ENCODE peak calls at places on chromosomes 4 and X, in ten cellular contexts. R is hepatocyte, P is IMR-90, F is dorsolateral prefrontal cortex, I is skeletal muscle cell, M is GM23338, Z is heart right ventricle, S is BJ, V is psoas muscle, C is pancreas. K is an unnamed sample.

GRCh38 chr4:97453186-97453585 is 690.1 kb downstream of the STPG2 start:
- DNase-seq in R (no peak), P (no peak), F (no peak), I (no peak), M (no peak), Z (no peak), S (no peak), V (no peak), C (peak), K (no peak)

GRCh38 chrX:143854006-143854405 is 29.9 kb upstream of the UBE2NL start:
- DNase-seq in R (no peak), P (peak), F (no peak), I (no peak), M (no peak), Z (no peak), S (peak), V (no peak), C (no peak), K (no peak)

GRCh38 chr4:77170926-77171325 is 13.9 kb downstream of the CCNG2 start:
- DNase-seq in R (no peak), P (no peak), F (no peak), I (no peak), M (no peak), Z (no peak), S (no peak), V (no peak), C (no peak), K (no peak)

GRCh38 chr4:162685401-162685800 is 481.3 kb downstream of the NAF1 start:
- DNase-seq in R (no peak), P (no peak), F (no peak), I (no peak), M (no peak), Z (no peak), S (no peak), V (no peak), C (no peak), K (no peak)

GRCh38 chrX:9907645-9908387 is 59.3 kb upstream of the CLDN34 start:
- DNase-seq in R (no peak), P (peak), F (no peak), I (peak), M (no peak), Z (no peak), S (no peak), V (no peak), C (no peak), K (no peak)

GRCh38 chr4:19698961-19699360 is 552.7 kb upstream of the SLIT2 start:
- DNase-seq in R (no peak), P (no peak), F (no peak), I (no peak), M (no peak), Z (no peak), S (no peak), V (no peak), C (no peak), K (no peak)

GRCh38 chr4:1572521-1572920 is 111.6 kb downstream of the FAM53A start:
- DNase-seq in R (no peak), P (no peak), F (no peak), I (no peak), M (peak), Z (peak), S (no peak), V (peak), C (peak), K (no peak)

GRCh38 chr4:19748470-19748869 is 503.2 kb upstream of the SLIT2 start:
- DNase-seq in R (no peak), P (peak), F (no peak), I (peak), M (no peak), Z (no peak), S (peak), V (no peak), C (no peak), K (peak)

GRCh38 chr4:117417856-117418255 is 332.5 kb upstream of the TRAM1L1 start:
- DNase-seq in R (no peak), P (peak), F (no peak), I (no peak), M (no peak), Z (no peak), S (no peak), V (no peak), C (no peak), K (no peak)

GRCh38 chrX:24748196-24748595 is 54.5 kb downstream of the POLA1 start:
- DNase-seq in R (no peak), P (no peak), F (no peak), I (no peak), M (no peak), Z (no peak), S (no peak), V (no peak), C (no peak), K (no peak)

GRCh38 chr4:40856836-40857362 is 107.1 kb downstream of the NSUN7 start:
- DNase-seq in R (peak), P (peak), F (peak), I (peak), M (peak), Z (peak), S (no peak), V (peak), C (peak), K (peak)

GRCh38 chr4:135735543-135735942 is 1534.0 kb upstream of the PABPC4L start:
- DNase-seq in R (no peak), P (no peak), F (no peak), I (no peak), M (no peak), Z (no peak), S (no peak), V (no peak), C (no peak), K (no peak)

GRCh38 chr4:39976945-39977488 is 694 bp downstream of the PDS5A start:
- DNase-seq in R (peak), P (no peak), F (peak), I (no peak), M (peak), Z (no peak), S (no peak), V (peak), C (peak), K (peak)

GRCh38 chrX:70452143-70452733 is 7.6 kb downstream of the DLG3 start:
- DNase-seq in R (peak), P (peak), F (no peak), I (no peak), M (peak), Z (peak), S (no peak), V (peak), C (peak), K (peak)

GRCh38 chr4:74095886-74096264 is 3.1 kb downstream of the CXCL2 start:
- DNase-seq in R (no peak), P (no peak), F (no peak), I (no peak), M (no peak), Z (no peak), S (no peak), V (no peak), C (no peak), K (no peak)

GRCh38 chr4:41696131-41696530 is 52.4 kb downstream of the PHOX2B start:
- DNase-seq in R (no peak), P (no peak), F (no peak), I (peak), M (no peak), Z (no peak), S (no peak), V (no peak), C (no peak), K (no peak)

GRCh38 chrX:84933956-84934556 is 69.6 kb upstream of the APOOL start:
- DNase-seq in R (no peak), P (no peak), F (no peak), I (no peak), M (no peak), Z (peak), S (no peak), V (no peak), C (no peak), K (no peak)

DNA sequence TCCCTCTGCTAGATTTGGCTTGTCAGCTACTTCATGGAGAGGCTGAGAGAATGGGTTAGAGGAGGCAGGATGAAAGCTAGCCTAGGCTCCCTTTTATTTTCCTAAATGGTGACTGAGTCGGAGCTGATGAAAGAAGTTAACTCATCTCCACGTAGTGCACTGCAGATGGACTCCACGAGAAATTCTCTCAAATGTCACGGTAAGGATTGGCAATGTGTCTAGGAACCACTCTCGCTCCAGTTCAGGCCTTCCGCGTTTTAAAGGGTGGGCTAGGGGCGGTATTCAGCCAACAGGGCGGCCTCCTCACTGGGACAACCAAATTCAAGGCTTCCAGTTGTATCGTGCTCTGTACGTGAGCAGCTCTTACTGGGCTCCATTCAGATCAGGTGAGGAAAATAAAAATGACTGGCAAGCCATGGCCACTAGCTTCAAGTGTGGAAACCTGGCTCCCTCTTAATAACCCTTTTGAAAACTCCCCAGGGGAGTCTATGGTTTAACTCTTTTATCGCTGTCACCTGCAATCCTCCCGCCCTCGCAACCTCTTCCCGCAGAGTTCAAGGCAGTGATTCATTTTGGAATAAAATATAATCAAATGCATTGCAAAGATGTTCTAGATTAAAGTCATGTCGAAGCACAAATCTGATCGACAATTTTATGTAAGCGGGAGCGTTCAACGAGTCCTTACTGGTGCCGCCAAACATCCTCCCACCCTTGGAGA is 1.3 kb downstream of the SPOCK3 start:
- DNase-seq in R (no peak), P (no peak), F (peak), I (no peak), M (peak), Z (no peak), S (no peak), V (no peak), C (no peak), K (no peak)
- H3K4me3 ChIP-seq in R (no peak), P (no peak), F (peak), I (peak), M (peak), Z (no peak), S (no peak), V (no peak), C (no peak), K (peak)

DNA sequence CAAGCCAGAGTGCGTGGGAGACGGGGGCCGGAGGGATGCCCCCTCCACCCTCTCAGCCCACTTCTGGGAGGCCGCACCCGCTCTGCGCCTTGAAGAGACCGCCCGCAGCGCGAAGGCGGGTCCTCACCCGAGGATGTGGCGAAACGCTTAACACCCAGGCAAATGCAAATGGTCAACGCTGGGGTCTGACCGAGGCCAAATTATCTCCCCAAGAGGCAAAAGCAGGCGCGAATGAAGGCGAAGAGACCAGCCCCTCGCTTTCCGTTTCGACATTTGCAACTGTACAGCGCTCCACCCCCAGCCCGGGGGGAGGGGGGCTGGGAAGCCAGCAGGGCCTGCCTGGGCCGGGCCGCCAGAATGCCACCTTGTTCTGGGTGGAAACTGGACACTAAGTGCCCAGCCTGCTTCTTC is 137.7 kb upstream of the ZIC3 start:
- DNase-seq in R (no peak), P (no peak), F (no peak), I (no peak), M (peak), Z (no peak), S (no peak), V (no peak), C (no peak), K (no peak)
- H3K4me3 ChIP-seq in R (no peak), P (peak), F (peak), I (peak), M (peak), Z (peak), S (peak), V (peak), C (peak), K (no peak)

DNA sequence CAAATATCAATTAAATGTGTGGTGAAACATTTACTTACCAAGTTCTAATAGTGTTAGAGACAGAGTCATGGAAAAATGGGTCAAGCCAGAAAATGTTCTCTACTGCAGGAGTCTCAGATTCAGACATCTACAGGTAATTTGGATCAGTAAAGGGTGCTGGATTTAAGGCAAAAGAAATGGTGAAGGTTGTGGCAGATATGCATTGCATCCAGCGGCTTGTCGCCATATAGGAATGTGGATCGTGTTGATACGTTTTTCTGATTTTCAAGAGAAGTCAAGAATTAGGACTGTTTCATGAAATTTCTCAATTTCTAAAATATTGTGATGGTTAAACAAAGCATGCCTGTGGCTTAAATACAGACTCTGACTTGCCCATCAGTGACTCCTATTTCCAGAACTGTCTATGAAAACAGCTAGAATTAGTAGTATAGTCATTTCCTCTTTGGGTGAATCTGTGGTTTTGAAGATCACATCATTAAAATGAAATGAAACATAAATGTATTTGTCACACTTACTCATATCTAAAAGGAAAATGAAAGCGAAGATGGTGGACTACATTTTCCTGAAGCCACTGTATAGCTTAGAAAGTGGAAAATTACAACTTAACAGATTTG is 110.1 kb upstream of the VEGFC start:
- DNase-seq in R (no peak), P (peak), F (no peak), I (peak), M (no peak), Z (no peak), S (peak), V (no peak), C (no peak), K (no peak)
- H3K4me3 ChIP-seq in R (no peak), P (peak), F (no peak), I (no peak), M (no peak), Z (no peak), S (no peak), V (no peak), C (no peak), K (no peak)

DNA sequence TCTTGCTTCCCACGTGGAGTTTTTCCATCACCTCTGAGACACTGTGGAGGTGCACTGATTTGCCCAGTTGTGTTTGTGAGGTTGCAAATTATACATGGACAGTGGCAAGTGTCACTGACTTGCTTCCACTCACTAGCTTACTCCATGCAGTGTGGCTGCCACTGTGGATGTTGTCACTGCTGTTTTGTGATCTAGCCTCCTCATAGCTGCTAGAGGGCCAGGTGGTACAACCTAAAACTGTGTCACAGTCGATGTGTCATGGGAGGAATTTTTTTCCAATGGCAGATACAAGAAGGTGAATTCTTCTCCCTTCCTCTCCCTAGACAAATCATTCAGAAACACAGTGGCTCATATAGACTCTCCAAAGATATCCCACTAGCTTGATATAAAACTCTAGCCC is 37.5 kb upstream of the TMPRSS11F start:
- DNase-seq in R (no peak), P (no peak), F (no peak), I (no peak), M (no peak), Z (no peak), S (no peak), V (no peak), C (no peak), K (no peak)
- H3K4me3 ChIP-seq in R (no peak), P (no peak), F (no peak), I (no peak), M (no peak), Z (no peak), S (no peak), V (no peak), C (no peak), K (no peak)

K was measured in uterus.